ENCODE peak calls at places on chromosome 11, in ten cellular contexts. O is stimulated activated CD4-positive, alpha-beta T cell treated with anti-CD3 and anti-CD28 coated beads, Interleukin-4, amount 100 ng/mL, for 1 hour; I is naive B cell; Y is fibroblast of lung; Z is brain microvascular endothelial cell; K is mammary epithelial cell; X is GM10248; E is RWPE1; U is SW 1271; V is AG08396. C is an unnamed sample.

GRCh38 chr11:129613076-129613475 is 202.6 kb upstream of the TMEM45B start:
- DNase-seq in O (no peak), Y (no peak), I (no peak), Z (peak; percentile 22), K (no peak), E (no peak), U (no peak), X (no peak), V (no peak), C (no peak)

GRCh38 chr11:35364101-35364780 is 55.1 kb downstream of the SLC1A2 start:
- DNase-seq in U (peak; percentile 34), E (peak; percentile 82), Z (peak; percentile 80), K (peak; percentile 85), X (no peak), I (no peak), V (peak; percentile 69), O (no peak), Y (peak; percentile 88), C (peak; percentile 85)

GRCh38 chr11:131486100-131486499 is 115.7 kb downstream of the NTM start:
- DNase-seq in K (no peak), Y (no peak), I (no peak), V (peak; percentile 11), Z (peak; percentile 53), E (no peak), O (no peak), U (no peak), X (no peak), C (peak; percentile 23)

GRCh38 chr11:123041185-123041584 is 20.8 kb downstream of the HSPA8 start:
- DNase-seq in Z (no peak), K (no peak), U (no peak), V (no peak), O (no peak), I (no peak), X (no peak), Y (no peak), E (no peak), C (no peak)

GRCh38 chr11:60989108-60989650 is 17.7 kb downstream of the CD6 start:
- DNase-seq in K (no peak), I (peak; percentile 42), O (no peak), E (no peak), Y (no peak), X (no peak), Z (no peak), U (no peak), V (no peak), C (no peak)

GRCh38 chr11:75811485-75811884 is 3.5 kb upstream of the UVRAG start:
- DNase-seq in K (no peak), U (no peak), Z (no peak), I (no peak), V (no peak), X (no peak), O (no peak), Y (no peak), E (no peak), C (no peak)

GRCh38 chr11:68840661-68841653 is 759 bp downstream of the CPT1A start:
- DNase-seq in Y (peak; percentile 77), Z (no peak), U (peak; percentile 43), K (no peak), I (peak; percentile 15), V (peak; percentile 77), X (peak; percentile 47), O (peak; percentile 26), E (peak; percentile 45), C (no peak)

GRCh38 chr11:11076879-11077278 is 219.0 kb upstream of the ZBED5 start:
- DNase-seq in O (no peak), V (no peak), Y (no peak), Z (no peak), I (no peak), E (no peak), K (no peak), U (no peak), X (no peak), C (no peak)

GRCh38 chr11:77617892-77618291 is 19.7 kb downstream of the CLNS1A start:
- DNase-seq in I (no peak), O (no peak), Z (no peak), U (no peak), X (no peak), K (no peak), V (no peak), E (no peak), Y (no peak), C (no peak)

GRCh38 chr11:66188580-66188979 is 79.9 kb upstream of the RAB1B start:
- DNase-seq in X (no peak), U (no peak), E (peak; percentile 62), O (no peak), Y (peak; percentile 74), Z (peak; percentile 68), K (peak; percentile 44), V (peak; percentile 30), I (no peak), C (peak; percentile 35)

GRCh38 chr11:104060820-104061219 is 24.4 kb downstream of the DDI1 start:
- DNase-seq in V (no peak), U (no peak), Y (no peak), K (no peak), Z (no peak), I (no peak), X (no peak), E (no peak), O (no peak), C (no peak)

GRCh38 chr11:68012044-68012842 is 2.1 kb downstream of the ALDH3B1 start:
- DNase-seq in I (no peak), Z (no peak), E (no peak), K (no peak), Y (no peak), X (no peak), O (no peak), V (no peak), U (no peak), C (no peak)

GRCh38 chr11:26949846-26950245 is 44.1 kb upstream of the FIBIN start:
- DNase-seq in O (no peak), I (no peak), K (no peak), X (no peak), Y (no peak), V (no peak), E (no peak), Z (peak; percentile 44), U (no peak), C (no peak)

GRCh38 chr11:64868904-64869570 is 9.4 kb downstream of the EHD1 start:
- DNase-seq in K (peak; percentile 96), V (peak; percentile 83), I (no peak), Z (peak; percentile 79), E (peak; percentile 92), O (peak; percentile 46), Y (peak; percentile 87), X (no peak), U (peak; percentile 75), C (peak; percentile 70)

GRCh38 chr11:20055312-20055711 is 105.0 kb downstream of the DBX1 start:
- DNase-seq in O (no peak), V (no peak), I (no peak), E (peak; percentile 36), Y (no peak), Z (no peak), U (no peak), X (no peak), K (peak; percentile 76), C (no peak)

GRCh38 chr11:115134886-115135285 is 369.3 kb downstream of the CADM1 start:
- DNase-seq in Z (no peak), E (no peak), O (no peak), X (no peak), I (no peak), V (no peak), K (no peak), Y (no peak), U (no peak), C (no peak)

GRCh38 chr11:57646221-57646620 is 3.5 kb downstream of the YPEL4 start:
- DNase-seq in Z (no peak), I (no peak), X (no peak), O (no peak), V (no peak), K (no peak), Y (no peak), E (no peak), U (no peak), C (no peak)

GRCh38 chr11:12213920-12214319 is 103.5 kb downstream of the MICAL2 start:
- DNase-seq in O (no peak), E (peak; percentile 68), V (no peak), I (no peak), Z (no peak), U (no peak), Y (peak; percentile 68), K (no peak), X (no peak), C (peak; percentile 41)

GRCh38 chr11:120834686-120835225 is 189.1 kb upstream of the TBCEL start:
- DNase-seq in X (no peak), E (no peak), Y (no peak), O (no peak), U (no peak), K (no peak), Z (no peak), I (no peak), V (no peak), C (no peak)

GRCh38 chr11:31801298-31801702 is 9.8 kb downstream of the PAX6 start:
- DNase-seq in K (no peak), U (no peak), X (peak; percentile 8), V (no peak), Z (no peak), I (no peak), Y (no peak), E (no peak), O (no peak), C (no peak)

GRCh38 chr11:50075856-50076255 is 43.2 kb downstream of the OR4C45 start:
- DNase-seq in K (no peak), V (no peak), X (no peak), E (no peak), O (no peak), U (no peak), Z (no peak), I (no peak), Y (no peak), C (no peak)

GRCh38 chr11:69587454-69588081 is 53.4 kb upstream of the CCND1 start:
- DNase-seq in Y (no peak), O (no peak), Z (peak; percentile 69), V (peak; percentile 81), X (no peak), K (peak; percentile 86), E (peak; percentile 80), I (no peak), U (peak; percentile 88), C (no peak)

GRCh38 chr11:63602296-63602695 is 11.9 kb downstream of the PLAAT3 start:
- DNase-seq in O (no peak), X (no peak), Y (peak; percentile 47), Z (peak; percentile 59), U (no peak), E (no peak), I (no peak), V (peak; percentile 36), K (no peak), C (peak; percentile 34)

GRCh38 chr11:90476442-90477007 is 253.7 kb upstream of the CHORDC1 start:
- DNase-seq in K (peak; percentile 68), Y (peak; percentile 42), E (peak; percentile 20), I (no peak), U (peak; percentile 25), O (peak; percentile 7), Z (peak; percentile 43), V (no peak), X (no peak), C (peak; percentile 47)

GRCh38 chr11:43516316-43516820 is 157.6 kb downstream of the TTC17 start:
- DNase-seq in K (no peak), U (no peak), Y (no peak), X (no peak), O (no peak), E (no peak), V (no peak), I (no peak), Z (no peak), C (no peak)

GRCh38 chr11:69449320-69450063 is 32.0 kb upstream of the LINC01488 start:
- DNase-seq in Y (peak; percentile 51), I (no peak), U (no peak), Z (peak; percentile 59), V (peak; percentile 68), K (no peak), X (no peak), O (no peak), E (no peak), C (no peak)

GRCh38 chr11:14642453-14642852 is 1.2 kb upstream of the PDE3B start:
- DNase-seq in I (no peak), X (no peak), K (no peak), U (no peak), O (no peak), V (no peak), E (no peak), Y (no peak), Z (no peak), C (no peak)

C was measured in astrocyte of the cerebellum.